ENCODE peak calls at places on chromosomes 12 and 14, in eight cellular contexts. B, M, G, R, T, A, H and P are unnamed samples.

GRCh38 chr12:53220857-53221202 is 11.2 kb downstream of the RARG start:
- DNase-seq in A (peak), R (peak), T (peak), B (peak), G (peak), H (peak), M (peak), P (peak)

GRCh38 chr12:95661360-95661759 is 110.1 kb upstream of the USP44 start:
- DNase-seq in G (no peak), H (no peak), A (no peak), T (no peak), R (no peak), B (no peak), M (no peak), P (no peak)

GRCh38 chr12:29337325-29337724 is 43.6 kb downstream of the ERGIC2 start:
- DNase-seq in A (no peak), H (no peak), B (no peak), G (no peak), M (no peak), R (no peak), T (no peak), P (no peak)

GRCh38 chr12:52436000-52436827 is 2.0 kb upstream of the KRT75 start:
- DNase-seq in G (peak), H (no peak), B (no peak), T (no peak), R (no peak), A (peak), M (peak), P (no peak)

GRCh38 chr12:128933039-128933438 is 79.8 kb downstream of the GLT1D1 start:
- DNase-seq in B (peak), T (no peak), R (no peak), H (no peak), G (no peak), M (no peak), A (no peak), P (no peak)

GRCh38 chr12:107131832-107132616 is 38.7 kb upstream of the CRY1 start:
- DNase-seq in G (peak), R (peak), B (peak), M (peak), H (peak), A (peak), T (no peak), P (peak)

GRCh38 chr14:64997108-64997794 is 10.6 kb downstream of the FNTB start:
- DNase-seq in B (no peak), M (no peak), R (no peak), H (no peak), A (no peak), G (no peak), T (no peak), P (no peak)

GRCh38 chr14:67517083-67517482 is 16.0 kb upstream of the PLEKHH1 start:
- DNase-seq in T (no peak), G (no peak), A (peak), B (no peak), M (peak), H (no peak), R (no peak), P (no peak)

GRCh38 chr14:97468220-97468619 is 671.0 kb downstream of the VRK1 start:
- DNase-seq in G (no peak), T (no peak), B (no peak), M (no peak), R (no peak), H (no peak), A (no peak), P (no peak)

GRCh38 chr12:89928467-89928866 is 219.8 kb upstream of the ATP2B1 start:
- DNase-seq in T (no peak), B (peak), G (no peak), H (no peak), R (no peak), A (no peak), M (no peak), P (no peak)
- TF ChIP-seq CTCF in T (no peak), B (no peak), G (no peak), H (no peak), R (no peak), A (no peak), M (no peak), P (no peak)

GRCh38 chr12:124379938-124380754 is 85.3 kb downstream of the RFLNA start:
- DNase-seq in G (peak), A (no peak), M (peak), B (no peak), R (no peak), T (peak), H (no peak), P (no peak)
- TF ChIP-seq CTCF in G (peak), A (no peak), M (peak), B (no peak), R (peak), T (peak), H (no peak), P (no peak)

GRCh38 chr14:26730929-26731618 is 133.2 kb upstream of the NOVA1 start:
- DNase-seq in T (no peak), A (no peak), B (no peak), G (peak), H (no peak), R (no peak), M (peak), P (peak)
- TF ChIP-seq CTCF in T (peak), A (no peak), B (no peak), G (peak), H (no peak), R (peak), M (peak), P (no peak)

GRCh38 chr12:122842505-122843405 is 7.5 kb downstream of the HIP1R start:
- DNase-seq in G (no peak), R (no peak), M (no peak), B (no peak), H (no peak), A (peak), T (no peak), P (no peak)
- TF ChIP-seq CTCF in G (no peak), R (no peak), M (no peak), B (no peak), H (no peak), A (no peak), T (no peak), P (no peak)

GRCh38 chr14:95157987-95158712 is 821 bp upstream of the DICER1 start:
- DNase-seq in G (no peak), R (no peak), B (peak), M (no peak), T (no peak), A (no peak), H (peak), P (peak)
- TF ChIP-seq CTCF in G (no peak), R (no peak), B (no peak), M (no peak), T (no peak), A (no peak), H (no peak), P (no peak)

DNA sequence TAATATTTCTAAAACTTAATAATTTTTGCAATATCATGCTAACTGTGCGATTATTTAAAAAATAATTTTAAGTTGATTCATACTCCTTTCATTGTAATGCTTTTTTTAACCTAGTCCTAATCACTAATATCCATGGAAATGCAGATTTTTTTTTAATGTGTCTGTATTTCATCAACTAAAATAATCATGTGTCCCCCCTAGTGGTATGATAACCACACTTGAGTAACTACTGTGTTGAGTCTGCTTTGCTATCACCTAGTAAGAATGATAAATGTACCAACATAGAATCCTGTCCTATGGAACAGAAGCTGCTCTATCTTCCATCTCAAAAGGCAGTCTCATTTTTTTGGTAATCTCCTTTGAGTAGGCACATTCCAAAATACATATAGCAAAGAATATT is 19.1 kb upstream of the SYNE2 start:
- DNase-seq in A (no peak), B (no peak), H (no peak), T (no peak), R (no peak), M (no peak), G (no peak), P (no peak)
- TF ChIP-seq CTCF in A (no peak), B (no peak), H (no peak), T (no peak), R (no peak), M (no peak), G (no peak), P (no peak)